ENCODE peak calls at places on chromosomes 11 and 22, in seven cellular contexts. P is prostate gland, R is Peyer's patch, Y is IMR-90, C is gastrocnemius medialis, G is sigmoid colon, L is stomach. M is an unnamed sample.

GRCh38 chr11:16607675-16608644 is 130.5 kb upstream of the C11orf58 start:
- DNase-seq in P (peak), R (peak), Y (peak), C (peak), G (peak), L (peak), M (peak)

GRCh38 chr11:92227954-92228935 is 3.6 kb downstream of the FAT3 start:
- DNase-seq in P (no peak), R (no peak), Y (no peak), C (no peak), G (no peak), L (no peak), M (no peak)

GRCh38 chr11:1531961-1532586 is 40.0 kb downstream of the DUSP8 start:
- DNase-seq in P (peak), R (no peak), Y (no peak), C (peak), G (peak), L (no peak), M (peak)

GRCh38 chr22:27761652-27762051 is 39.9 kb downstream of the MN1 start:
- DNase-seq in P (no peak), R (no peak), Y (no peak), C (no peak), G (no peak), L (no peak), M (no peak)

GRCh38 chr11:120715239-120715638 is 203.7 kb downstream of the GRIK4 start:
- DNase-seq in P (no peak), R (no peak), Y (no peak), C (no peak), G (no peak), L (no peak), M (no peak)

GRCh38 chr22:27019827-27020226 is 362.4 kb downstream of the MIAT start:
- DNase-seq in P (no peak), R (no peak), Y (no peak), C (no peak), G (no peak), L (no peak), M (no peak)

GRCh38 chr11:61293869-61294716 is 1.0 kb downstream of the VWCE start:
- DNase-seq in P (no peak), R (no peak), Y (peak), C (peak), G (peak), L (peak), M (peak)

GRCh38 chr22:37334859-37335818 is 52.8 kb downstream of the CYTH4 start:
- DNase-seq in P (no peak), R (no peak), Y (no peak), C (no peak), G (no peak), L (no peak), M (no peak)

GRCh38 chr11:119691020-119691666 is 37.9 kb downstream of the NECTIN1 start:
- DNase-seq in P (no peak), R (no peak), Y (no peak), C (no peak), G (no peak), L (no peak), M (no peak)

GRCh38 chr11:93082900-93083299 is 113.4 kb downstream of the MTNR1B start:
- DNase-seq in P (no peak), R (no peak), Y (no peak), C (no peak), G (no peak), L (no peak), M (no peak)

GRCh38 chr22:38728899-38729796 is 23.4 kb downstream of the GTPBP1 start:
- DNase-seq in P (no peak), R (no peak), Y (no peak), C (no peak), G (no peak), L (no peak), M (no peak)

GRCh38 chr11:113138731-113139130 is 175.7 kb upstream of the TTC12 start:
- DNase-seq in P (no peak), R (no peak), Y (no peak), C (no peak), G (no peak), L (no peak), M (no peak)

GRCh38 chr22:35752833-35753189 is 35.1 kb downstream of the APOL5 start:
- DNase-seq in P (no peak), R (no peak), Y (no peak), C (no peak), G (no peak), L (no peak), M (no peak)

GRCh38 chr11:61195016-61195695 is 8.2 kb upstream of the PGA3 start:
- DNase-seq in P (no peak), R (no peak), Y (no peak), C (no peak), G (peak), L (peak), M (no peak)

GRCh38 chr11:36578458-36578857 is 10.7 kb downstream of the RAG1 start:
- DNase-seq in P (no peak), R (no peak), Y (no peak), C (no peak), G (no peak), L (no peak), M (no peak)

GRCh38 chr11:22778642-22779041 is 51.0 kb downstream of the SVIP start:
- DNase-seq in P (no peak), R (no peak), Y (no peak), C (no peak), G (no peak), L (no peak), M (no peak)
- TF ChIP-seq CTCF in P (no peak), R (peak), Y (no peak), C (no peak), G (no peak), L (no peak), M (no peak)

GRCh38 chr11:35248558-35249323 is 109.8 kb downstream of the CD44 start:
- DNase-seq in P (no peak), R (no peak), Y (no peak), C (no peak), G (no peak), L (no peak), M (no peak)
- TF ChIP-seq POLR2A in P (no peak), R (no peak), Y (no peak), C (no peak), G (no peak), L (no peak), M (no peak)

GRCh38 chr11:59200421-59200746 is 12.3 kb downstream of the MPEG1 start:
- DNase-seq in P (no peak), R (no peak), Y (no peak), C (no peak), G (no peak), L (no peak), M (no peak)
- H3K27ac ChIP-seq in P (no peak), R (no peak), Y (no peak), C (no peak), G (no peak), L (no peak), M (no peak)

DNA sequence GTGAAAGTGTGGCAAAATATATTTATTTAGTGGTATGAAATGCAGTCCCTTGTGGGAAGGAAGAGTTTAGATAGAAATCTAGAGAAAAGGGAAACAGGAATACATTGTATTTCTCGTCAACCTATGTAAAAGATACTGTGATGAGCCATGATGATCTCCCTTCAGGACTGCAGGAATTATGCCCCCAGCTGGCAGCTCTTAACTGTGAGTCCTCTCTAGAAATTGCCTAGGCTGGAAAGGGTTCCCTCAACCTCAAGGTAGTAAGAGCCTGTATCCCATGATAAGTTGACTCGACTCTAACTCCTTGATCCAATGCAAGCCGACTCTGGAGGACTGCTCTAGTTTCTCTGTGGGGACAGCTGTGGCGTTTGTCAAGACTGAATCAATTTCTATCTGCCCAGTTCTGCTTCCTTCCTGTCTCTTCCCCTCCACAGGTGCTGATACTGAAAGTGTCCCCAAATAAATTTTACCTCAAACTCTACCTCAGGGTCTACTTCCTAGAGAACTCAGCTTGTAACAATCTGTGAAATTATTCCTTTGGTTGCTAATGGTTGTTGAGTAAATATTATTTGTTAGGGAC is 897.3 kb downstream of the METTL15 start:
- DNase-seq in P (no peak), R (no peak), Y (no peak), C (no peak), G (no peak), L (no peak), M (no peak)
- TF ChIP-seq CTCF in P (no peak), R (no peak), Y (no peak), C (no peak), G (no peak), L (no peak), M (no peak)